ENCODE peak calls at places on chromosomes 16 and 17, in four cellular contexts. M is GM23248, O is HEK293T, V is KBM-7. A is an unnamed sample.

GRCh38 chr17:41421116-41421515 is 3.3 kb downstream of the KRT37 start:
- DNase-seq in M (peak), O (no peak), V (no peak), A (no peak)

GRCh38 chr17:6304894-6305612 is 129.9 kb downstream of the AIPL1 start:
- DNase-seq in V (no peak), O (no peak), M (no peak), A (no peak)

GRCh38 chr16:77450790-77451487 is 16.1 kb upstream of the ADAMTS18 start:
- DNase-seq in M (no peak), O (no peak), V (no peak), A (no peak)

GRCh38 chr17:79916991-79917901 is 78.0 kb upstream of the CBX4 start:
- DNase-seq in V (no peak), O (no peak), M (no peak), A (no peak)

GRCh38 chr17:17476865-17477467 is at the start of gene MED9:
- DNase-seq in O (peak), V (peak), M (peak), A (peak)

GRCh38 chr17:50893183-50893993 is 27.2 kb upstream of the TOB1 start:
- DNase-seq in V (no peak), O (no peak), M (peak), A (no peak)

GRCh38 chr16:77043076-77043475 is 147.9 kb upstream of the MON1B start:
- DNase-seq in M (peak), O (no peak), V (peak), A (peak)

GRCh38 chr17:79079421-79080200 is 5.0 kb downstream of the ENGASE start:
- DNase-seq in M (no peak), V (no peak), O (no peak), A (no peak)

GRCh38 chr16:57239089-57239488 is 6.0 kb upstream of the ARL2BP start:
- DNase-seq in V (no peak), M (no peak), O (no peak), A (no peak)

GRCh38 chr17:75624021-75624420 is 9.2 kb upstream of the SMIM5 start:
- DNase-seq in M (no peak), O (no peak), V (no peak), A (no peak)

GRCh38 chr17:48163809-48164208 is 56.2 kb downstream of the SNX11 start:
- DNase-seq in M (peak), O (no peak), V (no peak), A (no peak)

GRCh38 chr16:75726390-75726789 is at the start of gene CPHXL:
- DNase-seq in V (no peak), O (no peak), M (no peak), A (no peak)

GRCh38 chr17:27817731-27818130 is 17.4 kb upstream of the NOS2 start:
- DNase-seq in V (no peak), M (peak), O (no peak), A (no peak)

GRCh38 chr17:76529224-76529642 is 8.3 kb downstream of the CYGB start:
- DNase-seq in V (peak), O (no peak), M (peak), A (no peak)

GRCh38 chr16:50442221-50442620 is 73.4 kb upstream of the BRD7 start:
- DNase-seq in V (no peak), M (no peak), O (no peak), A (no peak)

GRCh38 chr16:18003033-18003432 is 333.5 kb downstream of the NPIPA8 start:
- DNase-seq in M (no peak), O (no peak), V (no peak), A (no peak)

GRCh38 chr16:64412578-64413280 is 709.1 kb downstream of the CDH11 start:
- DNase-seq in V (no peak), M (peak), O (no peak), A (no peak)

GRCh38 chr16:84181144-84181915 is 5.5 kb downstream of the TAF1C start:
- DNase-seq in O (no peak), M (no peak), V (no peak), A (no peak)

GRCh38 chr16:9316615-9317014 is 225.2 kb downstream of the HAPSTR1 start:
- DNase-seq in M (no peak), O (no peak), V (no peak), A (no peak)

GRCh38 chr17:30519707-30520106 is 42.5 kb downstream of the GOSR1 start:
- DNase-seq in O (no peak), M (peak), V (no peak), A (no peak)

GRCh38 chr17:80388175-80388574 is 26.8 kb upstream of the ENDOV start:
- DNase-seq in V (no peak), M (no peak), O (no peak), A (no peak)